ENCODE peak calls at places on chromosomes 12 and 14, in six cellular contexts. S is HepG2, G is K562, D is H1, W is GM12892, E is GM12878. B is an unnamed sample.

GRCh38 chr12:52835271-52836041 is 1.3 kb upstream of the KRT79 start:
- DNase-seq in S (no peak), G (peak), D (no peak), W (no peak), E (no peak), B (no peak)

GRCh38 chr14:69963966-69964365 is 84.8 kb downstream of the SMOC1 start:
- DNase-seq in S (no peak), G (no peak), D (no peak), W (no peak), E (no peak), B (no peak)

GRCh38 chr12:1688086-1688710 is 2.7 kb upstream of the ADIPOR2 start:
- DNase-seq in S (no peak), G (no peak), D (no peak), W (no peak), E (no peak), B (no peak)

GRCh38 chr12:131911851-131912525 is 17.1 kb upstream of the PUS1 start:
- DNase-seq in S (no peak), G (no peak), D (no peak), W (no peak), E (no peak), B (no peak)

GRCh38 chr12:45732936-45733335 is 3.4 kb downstream of the ARID2 start:
- DNase-seq in S (no peak), G (no peak), D (no peak), W (no peak), E (no peak), B (no peak)

GRCh38 chr12:46404225-46404631 is 31.7 kb upstream of the SLC38A2 start:
- DNase-seq in S (no peak), G (no peak), D (no peak), W (no peak), E (no peak), B (no peak)

GRCh38 chr12:129193263-129193871 is 340.1 kb downstream of the GLT1D1 start:
- DNase-seq in S (no peak), G (peak), D (peak), W (no peak), E (no peak), B (peak)

GRCh38 chr12:13204428-13204827 is 7.9 kb downstream of the EMP1 start:
- DNase-seq in S (no peak), G (no peak), D (no peak), W (no peak), E (no peak), B (no peak)

GRCh38 chr14:56581041-56581727 is 1.6 kb downstream of the TMEM260 start:
- DNase-seq in S (no peak), G (no peak), D (no peak), W (no peak), E (no peak), B (no peak)

GRCh38 chr14:92973265-92973797 is 50.4 kb downstream of the CHGA start:
- DNase-seq in S (peak), G (peak), D (peak), W (no peak), E (no peak), B (no peak)

GRCh38 chr14:54173782-54174181 is 217.2 kb upstream of the BMP4 start:
- DNase-seq in S (no peak), G (no peak), D (no peak), W (no peak), E (no peak), B (no peak)

GRCh38 chr14:96138241-96138640 is 66.4 kb upstream of the BDKRB2 start:
- DNase-seq in S (no peak), G (no peak), D (no peak), W (no peak), E (no peak), B (no peak)

GRCh38 chr12:124833693-124834122 is 30.0 kb downstream of the SCARB1 start:
- DNase-seq in S (no peak), G (peak), D (peak), W (no peak), E (no peak), B (no peak)

GRCh38 chr12:30613119-30613830 is 82.4 kb downstream of the IPO8 start:
- DNase-seq in S (peak), G (no peak), D (no peak), W (no peak), E (no peak), B (no peak)

GRCh38 chr14:32494566-32495434 is 165.7 kb downstream of the AKAP6 start:
- DNase-seq in S (no peak), G (no peak), D (no peak), W (no peak), E (no peak), B (no peak)

GRCh38 chr14:77376380-77376770 is 519 bp downstream of the TMED8 start:
- DNase-seq in S (no peak), G (peak), D (peak), W (no peak), E (no peak), B (no peak)

GRCh38 chr14:63777024-63777423 is 49.2 kb upstream of the SGPP1 start:
- DNase-seq in S (peak), G (no peak), D (no peak), W (no peak), E (no peak), B (no peak)

GRCh38 chr14:73887116-73887490 is 444 bp downstream of the ZNF410 start:
- DNase-seq in S (peak), G (no peak), D (no peak), W (no peak), E (no peak), B (no peak)

GRCh38 chr14:24690492-24690891 is 56.5 kb upstream of the GZMB start:
- DNase-seq in S (no peak), G (peak), D (peak), W (no peak), E (no peak), B (no peak)

GRCh38 chr14:100615736-100616695 is 28.8 kb upstream of the BEGAIN start:
- DNase-seq in S (no peak), G (no peak), D (no peak), W (no peak), E (no peak), B (no peak)

GRCh38 chr14:38143651-38144505 is 63.8 kb upstream of the SSTR1 start:
- DNase-seq in S (no peak), G (no peak), D (no peak), W (no peak), E (no peak), B (no peak)

GRCh38 chr14:55581011-55581806 is 1.2 kb downstream of the KTN1 start:
- DNase-seq in S (peak), G (peak), D (peak), W (peak), E (no peak), B (no peak)

GRCh38 chr12:75289678-75290200 is 40.4 kb downstream of the CAPS2 start:
- DNase-seq in S (no peak), G (no peak), D (no peak), W (no peak), E (no peak), B (no peak)

GRCh38 chr14:28375295-28375694 is 391.3 kb upstream of the FOXG1 start:
- DNase-seq in S (no peak), G (no peak), D (peak), W (no peak), E (no peak), B (no peak)

GRCh38 chr12:122467983-122468382 is 32.7 kb downstream of the ZCCHC8 start:
- DNase-seq in S (no peak), G (no peak), D (no peak), W (no peak), E (no peak), B (no peak)

GRCh38 chr14:77988966-77989365 is 181.2 kb upstream of the NRXN3 start:
- DNase-seq in S (peak), G (peak), D (no peak), W (no peak), E (no peak), B (no peak)

GRCh38 chr12:69610729-69611128 is at the start of gene LRRC10:
- DNase-seq in S (no peak), G (peak), D (no peak), W (no peak), E (no peak), B (no peak)

GRCh38 chr14:89445252-89445973 is 28.4 kb upstream of the FOXN3 start:
- DNase-seq in S (no peak), G (no peak), D (no peak), W (no peak), E (no peak), B (no peak)

GRCh38 chr14:28766505-28767238 is at the start of gene FOXG1:
- DNase-seq in S (no peak), G (peak), D (peak), W (peak), E (no peak), B (peak)

GRCh38 chr12:14219156-14219555 is 146.3 kb upstream of the ATF7IP start:
- DNase-seq in S (no peak), G (no peak), D (no peak), W (no peak), E (no peak), B (no peak)

GRCh38 chr12:30962047-30962446 is 35.5 kb downstream of the TSPAN11 start:
- DNase-seq in S (no peak), G (no peak), D (no peak), W (no peak), E (no peak), B (no peak)

GRCh38 chr14:64841121-64841611 is 38.5 kb downstream of the SPTB start:
- DNase-seq in S (peak), G (peak), D (no peak), W (no peak), E (no peak), B (no peak)

GRCh38 chr14:64718762-64719161 is 14.5 kb downstream of the PLEKHG3 start:
- DNase-seq in S (no peak), G (no peak), D (no peak), W (no peak), E (no peak), B (no peak)

GRCh38 chr12:113174461-113175384 is 10.6 kb downstream of the DDX54 start:
- DNase-seq in S (peak), G (peak), D (peak), W (peak), E (no peak), B (peak)

GRCh38 chr14:38662781-38663180 is 406.9 kb upstream of the CLEC14A start:
- DNase-seq in S (no peak), G (no peak), D (no peak), W (no peak), E (no peak), B (no peak)

GRCh38 chr14:77306406-77307098 is 14.1 kb downstream of the POMT2 start:
- DNase-seq in S (no peak), G (no peak), D (no peak), W (no peak), E (no peak), B (no peak)

GRCh38 chr12:107491856-107492255 is 193.7 kb upstream of the PWP1 start:
- DNase-seq in S (no peak), G (no peak), D (no peak), W (no peak), E (no peak), B (no peak)

DNA sequence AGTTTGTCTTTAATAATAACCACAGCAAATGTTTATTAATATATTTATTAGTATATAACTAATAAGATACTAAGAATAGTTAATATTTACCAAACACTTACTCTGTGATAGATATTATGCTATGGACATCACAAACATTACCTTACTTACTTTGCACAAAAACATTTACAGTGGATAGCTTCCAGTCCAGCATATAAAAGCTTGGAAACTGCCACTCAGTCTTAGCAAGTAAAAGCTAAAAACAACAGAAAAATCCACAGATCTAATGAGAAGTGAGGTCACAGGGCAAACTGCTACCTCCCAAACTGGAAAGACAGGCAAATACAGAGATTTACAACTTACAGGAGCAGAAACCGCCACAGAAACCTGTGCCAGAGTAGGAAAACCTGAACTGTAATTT is 99.8 kb downstream of the METTL25 start:
- DNase-seq in S (no peak), G (no peak), D (no peak), W (no peak), E (no peak), B (no peak)
- TF ChIP-seq TAF1 in S (no peak), G (no peak), D (no peak), W (no peak), E (no peak), B (no peak)

DNA sequence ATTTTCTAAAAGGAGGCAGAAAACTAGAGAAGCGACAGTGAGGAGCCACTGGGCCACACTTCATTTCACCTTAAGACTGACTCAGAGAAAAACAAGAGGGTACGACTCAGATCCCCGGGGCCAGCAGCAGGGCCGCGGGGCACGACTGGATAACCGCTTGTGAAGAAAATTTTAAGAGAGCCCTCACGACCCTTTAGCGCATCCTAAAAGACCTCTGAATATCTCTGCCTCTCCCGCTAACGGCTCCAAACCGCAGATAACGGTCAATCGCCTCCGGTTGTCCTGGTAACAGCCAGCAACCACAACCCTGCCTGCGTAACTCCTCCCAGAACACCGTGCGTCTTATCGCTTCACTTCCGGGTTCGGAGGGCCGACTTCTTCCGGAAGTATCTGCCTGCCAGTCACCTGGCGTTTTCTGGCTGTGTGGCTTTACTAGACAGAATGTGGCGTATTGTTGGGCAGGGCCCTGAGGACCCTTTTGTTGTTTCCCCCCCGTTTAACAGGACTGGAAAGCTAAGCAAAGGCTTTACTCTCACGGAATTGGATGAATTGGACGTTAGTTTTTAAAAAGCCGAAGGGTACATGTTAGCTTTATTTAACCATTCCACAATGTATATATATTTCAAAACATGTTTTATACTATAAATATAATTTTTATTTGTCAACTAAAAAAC is 5.4 kb upstream of the ATP23 start:
- DNase-seq in S (peak), G (peak), D (peak), W (peak), E (peak), B (peak)
- TF ChIP-seq POLR2A in S (peak), G (peak), D (peak), W (peak), E (peak), B (peak)

GRCh38 chr14:51578853-51579252 is 72.9 kb upstream of the FRMD6 start:
- DNase-seq in S (no peak), G (no peak), D (no peak), W (no peak), E (no peak), B (no peak)
- TF ChIP-seq TAF1 in S (no peak), G (no peak), D (no peak), W (no peak), E (no peak), B (no peak)

GRCh38 chr14:67532998-67533753 is at the start of gene PLEKHH1:
- DNase-seq in S (peak), G (peak), D (peak), W (peak), E (no peak), B (peak)

GRCh38 chr14:67529947-67530935 is 2.8 kb upstream of the PLEKHH1 start:
- DNase-seq in S (no peak), G (no peak), D (no peak), W (no peak), E (no peak), B (no peak)

GRCh38 chr14:67536087-67536486 is 3.0 kb downstream of the PLEKHH1 start:
- DNase-seq in S (no peak), G (no peak), D (no peak), W (no peak), E (no peak), B (no peak)

GRCh38 chr14:67532606-67532997 is 488 bp upstream of the PLEKHH1 start:
- DNase-seq in S (no peak), G (no peak), D (no peak), W (no peak), E (no peak), B (no peak)

GRCh38 chr14:67533754-67534085 is 630 bp downstream of the PLEKHH1 start:
- DNase-seq in S (no peak), G (no peak), D (no peak), W (no peak), E (no peak), B (no peak)
- TF ChIP-seq POLR2A in S (no peak), G (no peak), D (no peak), W (no peak), E (no peak), B (no peak)

GRCh38 chr12:22100952-22101748 is 55.1 kb downstream of the CMAS start:
- DNase-seq in S (peak), G (peak), D (peak), W (no peak), E (peak), B (no peak)
- TF ChIP-seq TAF1 in S (no peak), G (no peak), D (no peak), W (no peak), E (no peak), B (no peak)

GRCh38 chr12:25957898-25958253 is 606 bp upstream of the RASSF8 start:
- DNase-seq in S (no peak), G (no peak), D (no peak), W (no peak), E (no peak), B (no peak)
- TF ChIP-seq POLR2A in S (no peak), G (no peak), D (no peak), W (no peak), E (no peak), B (no peak)

B was measured in GM12891.